ENCODE peak calls at places on chromosome 3, in six cellular contexts. One of them, this sample, is unnamed.

GRCh38 chr3:160793853-160794252 is 37.8 kb downstream of the PPM1L start:
- DNase-seq in IMR-90: no peak
- DNase-seq in body of pancreas: no peak
- DNase-seq in ovary: no peak
- DNase-seq in GM23338: no peak
- DNase-seq in fibroblast of lung: no peak
- DNase-seq in this sample: no peak

GRCh38 chr3:79086514-79086913 is 681.3 kb downstream of the ROBO1 start:
- DNase-seq in IMR-90: peak; percentile 63
- DNase-seq in body of pancreas: peak; percentile 40
- DNase-seq in ovary: no peak
- DNase-seq in GM23338: peak; percentile 81
- DNase-seq in fibroblast of lung: peak; percentile 67
- DNase-seq in this sample: peak; percentile 74

GRCh38 chr3:132623646-132624045 is 26.6 kb downstream of the ACKR4 start:
- DNase-seq in IMR-90: no peak
- DNase-seq in body of pancreas: no peak
- DNase-seq in ovary: no peak
- DNase-seq in GM23338: no peak
- DNase-seq in fibroblast of lung: no peak
- DNase-seq in this sample: no peak

GRCh38 chr3:194306109-194306686 is 44.9 kb downstream of the CPN2 start:
- DNase-seq in IMR-90: no peak
- DNase-seq in body of pancreas: no peak
- DNase-seq in ovary: peak; percentile 24
- DNase-seq in GM23338: no peak
- DNase-seq in fibroblast of lung: no peak
- DNase-seq in this sample: no peak

GRCh38 chr3:127217594-127218456 is 24.9 kb downstream of the PRR23E start:
- DNase-seq in IMR-90: peak; percentile 1
- DNase-seq in body of pancreas: no peak
- DNase-seq in ovary: no peak
- DNase-seq in GM23338: no peak
- DNase-seq in fibroblast of lung: no peak
- DNase-seq in this sample: peak; percentile 42

GRCh38 chr3:87719060-87719459 is 339.7 kb downstream of the CGGBP1 start:
- DNase-seq in IMR-90: no peak
- DNase-seq in body of pancreas: no peak
- DNase-seq in ovary: no peak
- DNase-seq in GM23338: no peak
- DNase-seq in fibroblast of lung: no peak
- DNase-seq in this sample: no peak

GRCh38 chr3:52891164-52891563 is 6.2 kb downstream of the STIMATE start:
- DNase-seq in IMR-90: no peak
- DNase-seq in body of pancreas: peak; percentile 13
- DNase-seq in ovary: no peak
- DNase-seq in GM23338: no peak
- DNase-seq in fibroblast of lung: no peak
- DNase-seq in this sample: no peak

GRCh38 chr3:128616516-128617269 is 33.9 kb downstream of the RPN1 start:
- DNase-seq in IMR-90: no peak
- DNase-seq in body of pancreas: no peak
- DNase-seq in ovary: peak; percentile 46
- DNase-seq in GM23338: no peak
- DNase-seq in fibroblast of lung: no peak
- DNase-seq in this sample: no peak

GRCh38 chr3:38644016-38644661 is 5.3 kb downstream of the SCN5A start:
- DNase-seq in IMR-90: no peak
- DNase-seq in body of pancreas: no peak
- DNase-seq in ovary: no peak
- DNase-seq in GM23338: no peak
- DNase-seq in fibroblast of lung: no peak
- DNase-seq in this sample: no peak

GRCh38 chr3:126170073-126170916 is 10.1 kb downstream of the ALDH1L1 start:
- DNase-seq in IMR-90: no peak
- DNase-seq in body of pancreas: no peak
- DNase-seq in ovary: no peak
- DNase-seq in GM23338: peak; percentile 27
- DNase-seq in fibroblast of lung: no peak
- DNase-seq in this sample: no peak

DNA sequence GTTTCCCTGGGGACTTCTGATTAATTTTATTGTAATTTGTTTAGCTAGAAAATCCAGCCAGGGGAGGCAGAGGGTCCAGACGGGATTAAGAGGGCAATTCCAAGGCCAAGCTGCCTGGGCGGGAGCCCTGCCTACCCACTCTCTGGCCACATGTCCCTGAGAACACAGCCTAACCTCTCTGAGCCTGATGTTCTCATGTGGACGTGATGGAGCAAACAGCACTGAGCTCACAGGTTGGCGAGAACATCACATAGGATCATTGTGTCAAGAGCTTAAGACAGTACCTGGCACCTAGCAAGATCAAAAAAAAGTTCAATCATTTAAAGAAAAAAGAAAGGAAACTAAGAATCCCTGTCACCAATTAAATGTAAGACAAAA is 1.0 kb downstream of the LRRC2 start:
- DNase-seq in IMR-90: no peak
- DNase-seq in body of pancreas: no peak
- DNase-seq in ovary: no peak
- DNase-seq in GM23338: no peak
- DNase-seq in fibroblast of lung: no peak
- DNase-seq in this sample: no peak
- H3K4me3 ChIP-seq in IMR-90: peak overlapping the region; percentile 57
- H3K4me3 ChIP-seq in body of pancreas: no peak overlapping the region
- H3K4me3 ChIP-seq in ovary: peak overlapping the region; percentile 59
- H3K4me3 ChIP-seq in GM23338: peak overlapping the region; percentile 56
- H3K4me3 ChIP-seq in fibroblast of lung: peak overlapping the region; percentile 69
- H3K4me3 ChIP-seq in this sample: peak overlapping the region; percentile 61

GRCh38 chr3:10280177-10280529 is 12.6 kb downstream of the GHRL start:
- DNase-seq in IMR-90: no peak
- DNase-seq in body of pancreas: no peak
- DNase-seq in ovary: peak; percentile 25
- DNase-seq in GM23338: peak; percentile 46
- DNase-seq in fibroblast of lung: no peak
- DNase-seq in this sample: no peak
- TF ChIP-seq CTCF in IMR-90: no peak
- TF ChIP-seq CTCF in body of pancreas: no peak
- TF ChIP-seq CTCF in ovary: no peak
- TF ChIP-seq CTCF in GM23338: peak; percentile 50
- TF ChIP-seq CTCF in fibroblast of lung: peak; percentile 4
- TF ChIP-seq CTCF in this sample: no peak

GRCh38 chr3:66470956-66471686 is 29.7 kb downstream of the LRIG1 start:
- DNase-seq in IMR-90: no peak
- DNase-seq in body of pancreas: no peak
- DNase-seq in ovary: no peak
- DNase-seq in GM23338: no peak
- DNase-seq in fibroblast of lung: no peak
- DNase-seq in this sample: no peak
- H3K4me3 ChIP-seq in IMR-90: no peak overlapping the region
- H3K4me3 ChIP-seq in body of pancreas: no peak overlapping the region
- H3K4me3 ChIP-seq in ovary: no peak overlapping the region
- H3K4me3 ChIP-seq in GM23338: no peak overlapping the region
- H3K4me3 ChIP-seq in fibroblast of lung: no peak overlapping the region
- H3K4me3 ChIP-seq in this sample: no peak overlapping the region

GRCh38 chr3:186775999-186776398 is 7.4 kb upstream of the EIF4A2 start:
- DNase-seq in IMR-90: no peak
- DNase-seq in body of pancreas: no peak
- DNase-seq in ovary: no peak
- DNase-seq in GM23338: peak; percentile 76
- DNase-seq in fibroblast of lung: no peak
- DNase-seq in this sample: no peak
- TF ChIP-seq CTCF in IMR-90: no peak
- TF ChIP-seq CTCF in body of pancreas: no peak
- TF ChIP-seq CTCF in ovary: no peak
- TF ChIP-seq CTCF in GM23338: peak; percentile 27
- TF ChIP-seq CTCF in fibroblast of lung: no peak
- TF ChIP-seq CTCF in this sample: no peak

DNA sequence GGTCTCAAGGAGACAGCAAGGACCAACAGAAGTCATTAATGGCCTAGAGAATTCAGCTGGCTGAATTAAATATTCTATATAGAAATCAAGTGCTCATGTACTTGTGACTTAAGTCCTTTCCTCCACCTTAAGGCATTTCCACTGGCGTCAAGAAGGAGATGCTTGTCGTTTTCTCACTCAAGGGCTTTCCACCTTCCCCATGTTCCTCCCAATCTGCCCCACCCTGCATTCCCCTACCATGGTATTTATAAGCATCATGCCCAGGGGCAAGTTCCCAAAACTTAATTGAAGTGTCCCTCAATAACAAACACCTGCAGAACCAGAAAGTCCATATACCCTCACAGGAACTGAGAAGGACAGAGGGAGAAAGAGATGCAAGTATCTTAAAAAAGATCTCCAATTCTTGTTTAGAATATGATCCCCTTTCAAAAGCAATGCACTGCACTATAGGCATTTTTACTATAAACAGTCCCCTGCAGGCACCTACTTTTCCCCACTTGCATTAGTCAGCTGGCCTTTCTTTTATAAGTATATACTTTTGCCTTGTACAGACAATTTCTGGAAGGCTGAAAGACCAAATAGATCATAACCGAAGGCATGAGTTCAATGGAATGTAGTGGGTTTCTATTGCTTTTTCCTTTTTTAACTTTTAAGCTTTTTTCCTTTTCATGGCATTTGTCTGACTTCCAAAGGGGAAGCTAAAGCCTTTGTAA is 29.6 kb downstream of the TMEM39A start:
- DNase-seq in IMR-90: peak; percentile 55
- DNase-seq in body of pancreas: no peak
- DNase-seq in ovary: no peak
- DNase-seq in GM23338: no peak
- DNase-seq in fibroblast of lung: no peak
- DNase-seq in this sample: no peak
- H3K4me3 ChIP-seq in IMR-90: no peak overlapping the region
- H3K4me3 ChIP-seq in body of pancreas: no peak overlapping the region
- H3K4me3 ChIP-seq in ovary: no peak overlapping the region
- H3K4me3 ChIP-seq in GM23338: no peak overlapping the region
- H3K4me3 ChIP-seq in fibroblast of lung: no peak overlapping the region
- H3K4me3 ChIP-seq in this sample: no peak overlapping the region

This sample was measured in foreskin fibroblast.